ENCODE peak calls at places on chromosomes 4 and X, in four cellular contexts. M is choroid plexus epithelial cell, I is GM06990, O is fibroblast of mammary gland. K is an unnamed sample.

GRCh38 chr4:77579406-77580076 is 26.1 kb upstream of the CXCL13 start:
- DNase-seq in M (peak; percentile 85), I (no peak), O (peak; percentile 86), K (peak; percentile 86)

GRCh38 chrX:153794897-153795816 is 689 bp downstream of the SSR4 start:
- DNase-seq in M (no peak), I (no peak), O (peak; percentile 3), K (peak; percentile 9)

GRCh38 chrX:111352424-111352823 is 59.6 kb downstream of the DCX start:
- DNase-seq in M (peak; percentile 15), I (no peak), O (peak; percentile 94), K (peak; percentile 33)

GRCh38 chr4:99180367-99181169 is 36.5 kb upstream of the ADH4 start:
- DNase-seq in M (peak; percentile 74), I (no peak), O (peak; percentile 94), K (peak; percentile 86)

GRCh38 chrX:129679856-129680255 is 25.1 kb upstream of the APLN start:
- DNase-seq in M (no peak), I (no peak), O (peak; percentile 56), K (no peak)

GRCh38 chr4:126794363-126794762 is 838.4 kb upstream of the INTU start:
- DNase-seq in M (peak; percentile 82), I (no peak), O (no peak), K (peak; percentile 35)

GRCh38 chr4:180028682-180029081 is 2214.5 kb upstream of the TENM3 start:
- DNase-seq in M (peak; percentile 4), I (no peak), O (no peak), K (no peak)

GRCh38 chrX:13059676-13060499 is 15.5 kb upstream of the FAM9C start:
- DNase-seq in M (peak; percentile 63), I (no peak), O (peak; percentile 86), K (peak; percentile 69)

GRCh38 chr4:122576261-122577188 is 44.3 kb downstream of the IL21 start:
- DNase-seq in M (peak; percentile 78), I (no peak), O (peak; percentile 60), K (peak; percentile 76)

GRCh38 chrX:65821721-65822496 is 154.5 kb downstream of the MSN start:
- DNase-seq in M (no peak), I (peak; percentile 45), O (no peak), K (no peak)

GRCh38 chr4:134544303-134544761 is 342.7 kb upstream of the PABPC4L start:
- DNase-seq in M (no peak), I (no peak), O (peak; percentile 1), K (peak; percentile 11)

GRCh38 chr4:102675142-102675541 is 85.6 kb downstream of the MANBA start:
- DNase-seq in M (peak; percentile 67), I (no peak), O (no peak), K (peak; percentile 12)

GRCh38 chrX:675896-676295 is 45.3 kb downstream of the SHOX start:
- DNase-seq in M (no peak), I (no peak), O (no peak), K (no peak)

GRCh38 chr4:83381173-83381572 is 46.5 kb upstream of the HPSE start:
- DNase-seq in M (no peak), I (no peak), O (no peak), K (no peak)

GRCh38 chrX:16445166-16445752 is 204.7 kb upstream of the S100G start:
- DNase-seq in M (peak; percentile 51), I (peak; percentile 6), O (peak; percentile 39), K (peak; percentile 33)

GRCh38 chr4:1192091-1192492 is 19.7 kb upstream of the SPON2 start:
- DNase-seq in M (peak; percentile 98), I (no peak), O (peak; percentile 99), K (peak; percentile 98)

GRCh38 chr4:165873298-165874071 is 448 bp downstream of the TLL1 start:
- DNase-seq in M (no peak), I (peak; percentile 28), O (peak; percentile 16), K (peak; percentile 12)

GRCh38 chr4:74613266-74613665 is 168.3 kb downstream of the AREG start:
- DNase-seq in M (no peak), I (no peak), O (no peak), K (no peak)

GRCh38 chr4:113293673-113294072 is 244.2 kb downstream of the ANK2 start:
- DNase-seq in M (no peak), I (no peak), O (peak; percentile 12), K (peak; percentile 35)

GRCh38 chr4:102713096-102713495 is 47.7 kb downstream of the MANBA start:
- DNase-seq in M (peak; percentile 63), I (no peak), O (peak; percentile 14), K (peak; percentile 65)

GRCh38 chr4:155559915-155560314 is 106.7 kb upstream of the GUCY1A1 start:
- DNase-seq in M (no peak), I (no peak), O (peak; percentile 68), K (no peak)

GRCh38 chr4:103099691-103100392 is at the start of gene BDH2:
- DNase-seq in M (peak; percentile 99), I (peak; percentile 64), O (peak; percentile 98), K (peak; percentile 99)

GRCh38 chr4:7421356-7422097 is 13.2 kb downstream of the PSAPL1 start:
- DNase-seq in M (no peak), I (no peak), O (no peak), K (no peak)

GRCh38 chr4:126697748-126698147 is 935.0 kb upstream of the INTU start:
- DNase-seq in M (no peak), I (no peak), O (peak; percentile 88), K (peak; percentile 70)

GRCh38 chrX:14916017-14916674 is 42.9 kb downstream of the MOSPD2 start:
- DNase-seq in M (peak; percentile 69), I (no peak), O (peak; percentile 51), K (peak; percentile 81)

GRCh38 chr4:78265006-78265405 is 207.9 kb downstream of the FRAS1 start:
- DNase-seq in M (no peak), I (no peak), O (no peak), K (no peak)

GRCh38 chrX:153019166-153019565 is 25.2 kb upstream of the PNMA5 start:
- DNase-seq in M (no peak), I (no peak), O (no peak), K (no peak)

GRCh38 chrX:120790118-120790517 is 85.5 kb downstream of the CT47B1 start:
- DNase-seq in M (peak; percentile 86), I (peak; percentile 15), O (peak; percentile 83), K (peak; percentile 91)

GRCh38 chr4:108546728-108547127 is 73.6 kb upstream of the RPL34 start:
- DNase-seq in M (no peak), I (no peak), O (no peak), K (no peak)

GRCh38 chr4:122783301-122784215 is 43.1 kb upstream of the FGF2 start:
- DNase-seq in M (peak; percentile 88), I (no peak), O (peak; percentile 78), K (peak; percentile 98)

GRCh38 chr4:1398686-1399507 is 7.3 kb downstream of the NKX1-1 start:
- DNase-seq in M (no peak), I (peak; percentile 0), O (no peak), K (no peak)

GRCh38 chrX:154485150-154486051 is 1.0 kb downstream of the UBL4A start:
- DNase-seq in M (no peak), I (no peak), O (no peak), K (no peak)

GRCh38 chr4:170750519-170750918 is 660.8 kb upstream of the AADAT start:
- DNase-seq in M (no peak), I (no peak), O (no peak), K (no peak)

GRCh38 chr4:119728692-119729593 is 100.3 kb upstream of the PDE5A start:
- DNase-seq in M (peak; percentile 59), I (no peak), O (no peak), K (peak; percentile 81)

GRCh38 chr4:170423137-170423536 is 333.4 kb upstream of the AADAT start:
- DNase-seq in M (peak; percentile 90), I (no peak), O (peak; percentile 96), K (no peak)

GRCh38 chr4:39446842-39447573 is 11.7 kb downstream of the RPL9 start:
- DNase-seq in M (peak; percentile 79), I (peak; percentile 90), O (peak; percentile 63), K (peak; percentile 40)
- H3K4me3 ChIP-seq in M (peak overlapping the region; percentile 53), I (peak overlapping the region; percentile 57), O (peak overlapping the region; percentile 23), K (peak overlapping the region; percentile 44)

DNA sequence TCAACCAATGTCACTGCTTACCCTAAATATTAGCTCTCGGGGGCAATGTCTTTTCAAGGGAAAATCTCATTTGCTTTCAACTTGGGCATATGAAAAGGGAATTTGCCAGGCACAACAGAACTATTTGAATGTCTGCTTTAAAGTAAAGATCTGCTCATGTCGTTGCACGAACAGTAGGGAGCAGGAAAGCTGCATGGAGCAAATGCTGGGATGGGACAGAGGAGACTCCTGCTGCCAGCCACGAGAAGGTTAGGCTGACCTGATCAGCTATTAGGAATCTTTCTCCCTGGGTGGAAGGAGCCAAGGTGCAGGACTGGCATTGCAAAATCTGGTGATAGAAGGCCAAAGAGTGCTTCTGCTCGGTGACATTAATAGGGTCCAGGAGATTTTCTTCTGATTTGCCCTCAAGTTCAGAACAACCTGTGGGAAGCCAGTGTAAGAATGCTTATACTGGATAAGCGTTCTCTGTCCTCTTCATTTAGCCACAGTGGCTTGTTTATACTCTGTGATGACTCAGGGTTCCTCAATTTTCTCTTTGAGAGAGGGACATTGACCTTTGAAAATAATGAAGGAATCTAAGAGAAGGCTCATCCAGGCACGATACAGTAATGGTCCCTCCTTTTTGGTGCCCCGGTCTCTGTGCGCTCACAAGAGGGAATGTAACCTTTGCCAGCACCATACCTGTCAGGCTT is 22.9 kb downstream of the FHL1 start:
- DNase-seq in M (peak; percentile 63), I (no peak), O (peak; percentile 59), K (peak; percentile 68)
- TF ChIP-seq CTCF in M (peak; percentile 53), I (no peak), O (peak; percentile 42), K (peak; percentile 54)

DNA sequence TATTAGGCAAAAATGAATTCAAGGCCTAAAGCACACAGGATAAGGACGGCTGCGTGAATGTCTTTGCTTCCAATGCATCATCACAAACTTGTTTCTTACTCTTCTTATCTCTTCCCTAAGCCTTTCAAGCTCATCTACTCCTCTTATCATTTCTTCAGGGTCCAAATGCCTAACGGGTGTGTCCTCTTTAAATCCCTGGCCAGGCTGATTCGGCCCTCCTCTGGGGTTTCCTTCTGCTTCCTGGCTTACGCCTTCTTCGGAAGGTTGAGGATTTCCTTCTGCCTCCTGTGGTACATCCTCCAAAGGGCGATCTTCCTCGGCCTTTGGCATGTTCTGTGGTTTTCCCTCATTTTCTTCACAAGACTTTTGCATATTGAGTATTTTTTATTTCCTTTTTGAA is 1.3 kb downstream of the TCEAL8 start:
- DNase-seq in M (peak; percentile 22), I (no peak), O (peak; percentile 14), K (peak; percentile 32)
- H3K4me3 ChIP-seq in M (peak overlapping the region; percentile 72), I (peak overlapping the region; percentile 72), O (peak overlapping the region; percentile 66), K (peak overlapping the region; percentile 81)

DNA sequence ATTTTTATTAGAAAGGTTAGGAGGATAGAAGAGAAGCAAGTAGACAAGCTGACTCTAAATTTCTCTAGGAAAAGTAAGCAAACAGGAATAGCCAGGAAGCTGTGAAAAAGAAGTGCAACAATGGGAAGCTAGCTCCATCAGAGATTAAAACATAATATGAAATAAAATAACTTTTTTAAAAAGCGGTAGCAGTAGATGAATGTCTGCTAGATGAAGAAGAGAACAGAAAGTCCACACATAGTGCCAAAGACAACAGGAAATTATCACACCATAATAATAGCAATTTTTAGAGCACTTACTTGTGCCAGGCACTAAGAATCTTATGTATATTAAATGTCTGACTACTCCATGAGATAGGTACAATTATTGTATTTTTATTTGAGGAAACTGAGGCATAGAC is 53.5 kb downstream of the LRBA start:
- DNase-seq in M (peak; percentile 45), I (no peak), O (no peak), K (no peak)
- TF ChIP-seq CTCF in M (no peak), I (no peak), O (no peak), K (no peak)